ENCODE peak calls at places on chromosomes 4 and X, in ten cellular contexts. One of them, this sample, is unnamed.

GRCh38 chr4:38572798-38573197 is 91.2 kb upstream of the KLF3 start:
- DNase-seq in COR-L47: no peak
- DNase-seq in neural progenitor cell: no peak
- DNase-seq in DMS153: no peak
- DNase-seq in stimulated activated CD4-positive, alpha-beta T cell treated with anti-CD3 and anti-CD28 coated beads, Interleukin-15, amount 100 ng/mL, for 48 hours: no peak
- DNase-seq in mesenchymal stem cell: no peak
- DNase-seq in sciatic nerve: no peak
- DNase-seq in nephron progenitor cell: no peak
- DNase-seq in NCI-H510A treated with DMSO at 0.1 percent for 48 hours: no peak
- DNase-seq in mesothelial cell of epicardium: no peak
- DNase-seq in this sample: no peak

GRCh38 chr4:101418055-101418454 is 70.7 kb upstream of the PPP3CA start:
- DNase-seq in COR-L47: no peak
- DNase-seq in neural progenitor cell: no peak
- DNase-seq in DMS153: no peak
- DNase-seq in stimulated activated CD4-positive, alpha-beta T cell treated with anti-CD3 and anti-CD28 coated beads, Interleukin-15, amount 100 ng/mL, for 48 hours: peak; percentile 24
- DNase-seq in mesenchymal stem cell: peak; percentile 12
- DNase-seq in sciatic nerve: no peak
- DNase-seq in nephron progenitor cell: no peak
- DNase-seq in NCI-H510A treated with DMSO at 0.1 percent for 48 hours: no peak
- DNase-seq in mesothelial cell of epicardium: no peak
- DNase-seq in this sample: no peak

GRCh38 chrX:68433155-68433980 is at the start of gene OPHN1:
- DNase-seq in COR-L47: peak; percentile 1
- DNase-seq in neural progenitor cell: peak; percentile 84
- DNase-seq in DMS153: no peak
- DNase-seq in stimulated activated CD4-positive, alpha-beta T cell treated with anti-CD3 and anti-CD28 coated beads, Interleukin-15, amount 100 ng/mL, for 48 hours: no peak
- DNase-seq in mesenchymal stem cell: peak; percentile 80
- DNase-seq in sciatic nerve: peak; percentile 86
- DNase-seq in nephron progenitor cell: peak; percentile 63
- DNase-seq in NCI-H510A treated with DMSO at 0.1 percent for 48 hours: peak; percentile 35
- DNase-seq in mesothelial cell of epicardium: peak; percentile 57
- DNase-seq in this sample: peak; percentile 31

GRCh38 chrX:155027509-155028066 is 944 bp downstream of the FUNDC2 start:
- DNase-seq in COR-L47: peak; percentile 19
- DNase-seq in neural progenitor cell: no peak
- DNase-seq in DMS153: peak; percentile 21
- DNase-seq in stimulated activated CD4-positive, alpha-beta T cell treated with anti-CD3 and anti-CD28 coated beads, Interleukin-15, amount 100 ng/mL, for 48 hours: no peak
- DNase-seq in mesenchymal stem cell: peak; percentile 88
- DNase-seq in sciatic nerve: no peak
- DNase-seq in nephron progenitor cell: no peak
- DNase-seq in NCI-H510A treated with DMSO at 0.1 percent for 48 hours: peak; percentile 25
- DNase-seq in mesothelial cell of epicardium: no peak
- DNase-seq in this sample: peak; percentile 14

GRCh38 chr4:53150631-53151488 is 215.0 kb downstream of the SCFD2 start:
- DNase-seq in COR-L47: no peak
- DNase-seq in neural progenitor cell: no peak
- DNase-seq in DMS153: no peak
- DNase-seq in stimulated activated CD4-positive, alpha-beta T cell treated with anti-CD3 and anti-CD28 coated beads, Interleukin-15, amount 100 ng/mL, for 48 hours: no peak
- DNase-seq in mesenchymal stem cell: peak; percentile 39
- DNase-seq in sciatic nerve: no peak
- DNase-seq in nephron progenitor cell: no peak
- DNase-seq in NCI-H510A treated with DMSO at 0.1 percent for 48 hours: no peak
- DNase-seq in mesothelial cell of epicardium: no peak
- DNase-seq in this sample: no peak

GRCh38 chr4:55475394-55476243 is 71.1 kb downstream of the CLOCK start:
- DNase-seq in COR-L47: no peak
- DNase-seq in neural progenitor cell: no peak
- DNase-seq in DMS153: no peak
- DNase-seq in stimulated activated CD4-positive, alpha-beta T cell treated with anti-CD3 and anti-CD28 coated beads, Interleukin-15, amount 100 ng/mL, for 48 hours: peak; percentile 3
- DNase-seq in mesenchymal stem cell: peak; percentile 45
- DNase-seq in sciatic nerve: no peak
- DNase-seq in nephron progenitor cell: no peak
- DNase-seq in NCI-H510A treated with DMSO at 0.1 percent for 48 hours: no peak
- DNase-seq in mesothelial cell of epicardium: no peak
- DNase-seq in this sample: no peak

GRCh38 chr4:10003666-10004065 is 17.6 kb downstream of the SLC2A9 start:
- DNase-seq in COR-L47: no peak
- DNase-seq in neural progenitor cell: no peak
- DNase-seq in DMS153: no peak
- DNase-seq in stimulated activated CD4-positive, alpha-beta T cell treated with anti-CD3 and anti-CD28 coated beads, Interleukin-15, amount 100 ng/mL, for 48 hours: no peak
- DNase-seq in mesenchymal stem cell: no peak
- DNase-seq in sciatic nerve: no peak
- DNase-seq in nephron progenitor cell: no peak
- DNase-seq in NCI-H510A treated with DMSO at 0.1 percent for 48 hours: no peak
- DNase-seq in mesothelial cell of epicardium: no peak
- DNase-seq in this sample: no peak

GRCh38 chr4:88217169-88217568 is 58.7 kb upstream of the ABCG2 start:
- DNase-seq in COR-L47: no peak
- DNase-seq in neural progenitor cell: no peak
- DNase-seq in DMS153: no peak
- DNase-seq in stimulated activated CD4-positive, alpha-beta T cell treated with anti-CD3 and anti-CD28 coated beads, Interleukin-15, amount 100 ng/mL, for 48 hours: no peak
- DNase-seq in mesenchymal stem cell: no peak
- DNase-seq in sciatic nerve: no peak
- DNase-seq in nephron progenitor cell: no peak
- DNase-seq in NCI-H510A treated with DMSO at 0.1 percent for 48 hours: no peak
- DNase-seq in mesothelial cell of epicardium: no peak
- DNase-seq in this sample: no peak

GRCh38 chr4:136121431-136121830 is 1410.9 kb downstream of the PCDH18 start:
- DNase-seq in COR-L47: no peak
- DNase-seq in neural progenitor cell: no peak
- DNase-seq in DMS153: peak; percentile 27
- DNase-seq in stimulated activated CD4-positive, alpha-beta T cell treated with anti-CD3 and anti-CD28 coated beads, Interleukin-15, amount 100 ng/mL, for 48 hours: no peak
- DNase-seq in mesenchymal stem cell: no peak
- DNase-seq in sciatic nerve: no peak
- DNase-seq in nephron progenitor cell: no peak
- DNase-seq in NCI-H510A treated with DMSO at 0.1 percent for 48 hours: no peak
- DNase-seq in mesothelial cell of epicardium: no peak
- DNase-seq in this sample: no peak

GRCh38 chr4:7973545-7973981 is 33.9 kb upstream of the AFAP1 start:
- DNase-seq in COR-L47: no peak
- DNase-seq in neural progenitor cell: no peak
- DNase-seq in DMS153: no peak
- DNase-seq in stimulated activated CD4-positive, alpha-beta T cell treated with anti-CD3 and anti-CD28 coated beads, Interleukin-15, amount 100 ng/mL, for 48 hours: no peak
- DNase-seq in mesenchymal stem cell: peak; percentile 52
- DNase-seq in sciatic nerve: no peak
- DNase-seq in nephron progenitor cell: no peak
- DNase-seq in NCI-H510A treated with DMSO at 0.1 percent for 48 hours: no peak
- DNase-seq in mesothelial cell of epicardium: no peak
- DNase-seq in this sample: no peak

GRCh38 chrX:78517124-78517523 is 142.0 kb downstream of the RTL3 start:
- DNase-seq in COR-L47: no peak
- DNase-seq in neural progenitor cell: no peak
- DNase-seq in DMS153: no peak
- DNase-seq in stimulated activated CD4-positive, alpha-beta T cell treated with anti-CD3 and anti-CD28 coated beads, Interleukin-15, amount 100 ng/mL, for 48 hours: peak; percentile 26
- DNase-seq in mesenchymal stem cell: no peak
- DNase-seq in sciatic nerve: no peak
- DNase-seq in nephron progenitor cell: no peak
- DNase-seq in NCI-H510A treated with DMSO at 0.1 percent for 48 hours: no peak
- DNase-seq in mesothelial cell of epicardium: no peak
- DNase-seq in this sample: no peak

GRCh38 chrX:104270212-104270611 is 15.5 kb upstream of the ESX1 start:
- DNase-seq in COR-L47: no peak
- DNase-seq in neural progenitor cell: peak; percentile 37
- DNase-seq in DMS153: no peak
- DNase-seq in stimulated activated CD4-positive, alpha-beta T cell treated with anti-CD3 and anti-CD28 coated beads, Interleukin-15, amount 100 ng/mL, for 48 hours: no peak
- DNase-seq in mesenchymal stem cell: no peak
- DNase-seq in sciatic nerve: no peak
- DNase-seq in nephron progenitor cell: peak; percentile 11
- DNase-seq in NCI-H510A treated with DMSO at 0.1 percent for 48 hours: no peak
- DNase-seq in mesothelial cell of epicardium: no peak
- DNase-seq in this sample: no peak

GRCh38 chr4:28388471-28388870 is 1527.8 kb downstream of the STIM2 start:
- DNase-seq in COR-L47: no peak
- DNase-seq in neural progenitor cell: no peak
- DNase-seq in DMS153: no peak
- DNase-seq in stimulated activated CD4-positive, alpha-beta T cell treated with anti-CD3 and anti-CD28 coated beads, Interleukin-15, amount 100 ng/mL, for 48 hours: no peak
- DNase-seq in mesenchymal stem cell: no peak
- DNase-seq in sciatic nerve: no peak
- DNase-seq in nephron progenitor cell: no peak
- DNase-seq in NCI-H510A treated with DMSO at 0.1 percent for 48 hours: no peak
- DNase-seq in mesothelial cell of epicardium: no peak
- DNase-seq in this sample: no peak

GRCh38 chr4:152951348-152951747 is 15.2 kb downstream of the FHDC1 start:
- DNase-seq in COR-L47: no peak
- DNase-seq in neural progenitor cell: no peak
- DNase-seq in DMS153: no peak
- DNase-seq in stimulated activated CD4-positive, alpha-beta T cell treated with anti-CD3 and anti-CD28 coated beads, Interleukin-15, amount 100 ng/mL, for 48 hours: no peak
- DNase-seq in mesenchymal stem cell: no peak
- DNase-seq in sciatic nerve: no peak
- DNase-seq in nephron progenitor cell: no peak
- DNase-seq in NCI-H510A treated with DMSO at 0.1 percent for 48 hours: no peak
- DNase-seq in mesothelial cell of epicardium: no peak
- DNase-seq in this sample: no peak

GRCh38 chr4:177511611-177512010 is 69.4 kb upstream of the AGA start:
- DNase-seq in COR-L47: no peak
- DNase-seq in neural progenitor cell: no peak
- DNase-seq in DMS153: peak; percentile 79
- DNase-seq in stimulated activated CD4-positive, alpha-beta T cell treated with anti-CD3 and anti-CD28 coated beads, Interleukin-15, amount 100 ng/mL, for 48 hours: no peak
- DNase-seq in mesenchymal stem cell: no peak
- DNase-seq in sciatic nerve: no peak
- DNase-seq in nephron progenitor cell: no peak
- DNase-seq in NCI-H510A treated with DMSO at 0.1 percent for 48 hours: peak; percentile 78
- DNase-seq in mesothelial cell of epicardium: no peak
- DNase-seq in this sample: no peak